ENCODE peak calls at places on chromosomes 2 and 18, in five cellular contexts. M is upper lobe of right lung, L is MM.1S, P is kidney, B is mucosa of descending colon. H is an unnamed sample.

GRCh38 chr2:150911766-150912280 is 349.8 kb downstream of the RBM43 start:
- DNase-seq in B (peak; percentile 40), P (peak; percentile 80), L (no peak), M (peak; percentile 66), H (no peak)

GRCh38 chr2:68258854-68259253 is 6.5 kb upstream of the PPP3R1 start:
- DNase-seq in P (no peak), B (no peak), L (no peak), M (no peak), H (no peak)

GRCh38 chr18:57780318-57781127 is 22.6 kb downstream of the ATP8B1 start:
- DNase-seq in L (no peak), M (no peak), P (no peak), B (no peak), H (no peak)

GRCh38 chr2:152425765-152426710 is 91.1 kb downstream of the FMNL2 start:
- DNase-seq in B (no peak), L (no peak), M (no peak), P (no peak), H (no peak)

GRCh38 chr2:42910657-42911405 is 118.4 kb upstream of the HAAO start:
- DNase-seq in B (no peak), L (no peak), P (no peak), M (no peak), H (no peak)

GRCh38 chr2:181621779-181622490 is 35.0 kb downstream of the CERKL start:
- DNase-seq in P (no peak), L (no peak), B (no peak), M (no peak), H (no peak)

GRCh38 chr2:33275689-33276444 is 200.6 kb upstream of the RASGRP3 start:
- DNase-seq in M (no peak), B (no peak), P (no peak), L (no peak), H (peak; percentile 78)

GRCh38 chr18:9612215-9612830 is 2.0 kb downstream of the PPP4R1 start:
- DNase-seq in B (peak; percentile 48), M (no peak), P (no peak), L (peak; percentile 69), H (no peak)

GRCh38 chr2:30776831-30777652 is 30.2 kb downstream of the CAPN13 start:
- DNase-seq in B (peak; percentile 56), L (no peak), M (no peak), P (no peak), H (no peak)

GRCh38 chr2:208033701-208034502 is 8.6 kb upstream of the PLEKHM3 start:
- DNase-seq in L (peak; percentile 75), P (no peak), B (peak; percentile 80), M (peak; percentile 69), H (no peak)
- H3K4me3 ChIP-seq in L (no peak overlapping the region), P (no peak overlapping the region), B (no peak overlapping the region), M (no peak overlapping the region), H (no peak overlapping the region)

DNA sequence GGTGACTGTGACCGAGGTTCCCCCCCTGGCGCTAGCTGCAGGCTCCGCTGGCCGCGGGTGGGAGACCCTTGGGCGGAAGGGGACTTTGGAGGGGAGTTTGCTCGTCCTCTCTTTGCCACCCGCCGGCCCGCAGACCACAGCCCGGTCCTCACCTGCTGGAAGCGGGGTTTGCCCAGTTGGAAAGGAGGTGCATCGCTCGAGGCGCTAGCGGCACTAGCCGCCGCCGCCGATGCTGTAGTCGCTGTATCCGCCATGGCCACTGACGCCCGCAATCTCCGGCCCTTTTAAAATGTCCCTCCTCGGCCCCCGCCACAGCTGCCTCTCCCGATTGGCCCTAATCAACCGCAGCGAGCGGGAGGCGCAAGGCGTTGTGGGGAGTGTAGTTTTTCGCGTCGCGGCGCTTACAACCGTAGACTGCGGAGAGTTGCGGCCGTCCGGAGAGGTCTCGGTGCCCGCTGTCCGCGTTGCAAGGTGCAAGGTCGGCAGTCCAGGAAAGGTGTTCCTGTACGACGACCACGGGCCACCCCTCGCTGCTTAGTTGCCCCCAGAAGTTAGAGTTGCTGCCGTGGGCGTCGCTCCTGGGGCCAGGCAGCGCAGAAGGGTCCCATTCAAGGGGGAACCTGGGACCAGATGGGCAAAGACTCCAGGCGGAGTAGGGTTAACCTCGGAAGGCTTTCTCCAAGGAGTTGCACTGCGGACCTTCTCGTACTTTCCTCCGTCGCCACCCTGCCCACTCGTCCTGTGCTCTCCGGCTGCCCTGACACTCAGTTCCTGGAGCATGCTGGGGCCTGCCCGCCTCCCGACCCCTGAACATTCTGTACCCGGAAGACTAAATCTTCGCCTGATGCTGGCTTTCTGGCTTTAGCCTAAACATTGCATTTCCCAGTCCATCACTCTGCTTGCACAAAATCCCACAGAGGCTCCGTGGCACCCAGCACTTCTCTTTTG is at the start of gene SFXN5:
- DNase-seq in L (peak; percentile 91), P (peak; percentile 98), M (peak; percentile 98), B (peak; percentile 96), H (peak; percentile 90)
- TF ChIP-seq CTCF in L (no peak), P (peak; percentile 4), M (peak; percentile 35), B (peak; percentile 12), H (peak; percentile 40)

DNA sequence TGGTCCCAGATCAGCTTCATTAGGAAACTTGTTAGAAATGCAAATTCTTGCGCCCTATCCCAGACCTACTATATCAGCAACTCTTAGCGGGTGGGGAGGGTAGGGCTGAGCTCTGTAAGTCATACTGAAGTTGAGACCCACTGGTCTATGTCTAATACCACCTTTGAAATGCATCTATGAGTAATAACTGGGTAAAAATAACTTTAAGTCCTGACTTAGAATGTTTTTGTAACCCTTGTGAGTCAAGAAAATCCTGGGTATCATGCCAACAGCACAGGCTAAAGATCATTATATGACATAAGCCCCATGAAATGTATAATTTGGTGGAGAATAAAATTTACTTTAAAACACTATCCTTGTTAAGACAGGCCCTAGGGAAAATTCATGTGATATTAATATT is 41.4 kb downstream of the PRKD3 start:
- DNase-seq in L (no peak), B (no peak), M (no peak), P (no peak), H (no peak)
- H3K36me3 ChIP-seq in L (peaks cover 55% of the 10 kb centered on the region), B (no peaks in the 10 kb centered on the region), M (peaks cover 65% of the 10 kb centered on the region), P (peaks cover 10% of the 10 kb centered on the region), H (peaks cover 6% of the 10 kb centered on the region)

GRCh38 chr2:73285162-73285739 is 973 bp upstream of the FBXO41 start:
- DNase-seq in M (no peak), B (peak; percentile 17), P (no peak), L (peak; percentile 14), H (no peak)
- H3K4me3 ChIP-seq in M (peak overlapping the region; percentile 72), B (no peak overlapping the region), P (no peak overlapping the region), L (peak overlapping the region; percentile 78), H (peak overlapping the region; percentile 86)

GRCh38 chr2:185473838-185474237 is 264.8 kb upstream of the FSIP2 start:
- DNase-seq in L (no peak), B (no peak), P (no peak), M (no peak), H (no peak)

GRCh38 chr2:185477452-185477851 is 261.2 kb upstream of the FSIP2 start:
- DNase-seq in P (no peak), B (no peak), M (no peak), L (no peak), H (no peak)

GRCh38 chr2:185471441-185471840 is 267.2 kb upstream of the FSIP2 start:
- DNase-seq in M (no peak), B (no peak), L (no peak), P (no peak), H (no peak)

GRCh38 chr2:185472574-185472973 is 266.0 kb upstream of the FSIP2 start:
- DNase-seq in M (no peak), P (no peak), L (no peak), B (no peak), H (no peak)

DNA sequence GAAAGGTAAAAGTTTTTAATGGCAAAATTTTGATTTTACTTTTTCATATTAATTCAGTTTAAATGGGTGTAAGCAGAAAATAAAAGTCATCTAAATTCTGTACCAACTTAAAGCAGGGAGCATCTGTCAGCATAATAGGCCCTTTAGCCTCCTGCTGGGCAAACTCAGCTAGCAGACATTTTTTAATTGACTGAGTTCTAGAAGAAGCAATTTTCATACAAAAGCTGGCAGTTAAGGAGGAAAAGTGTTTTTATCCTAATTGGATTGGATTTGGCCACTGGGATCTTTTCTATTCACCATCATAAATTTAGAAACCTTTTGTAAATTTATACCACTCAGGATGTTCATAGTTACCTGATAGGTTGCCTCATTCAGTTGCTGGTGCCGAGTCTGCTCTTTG is 262.7 kb upstream of the FSIP2 start:
- DNase-seq in M (no peak), P (no peak), B (no peak), L (no peak), H (no peak)
- TF ChIP-seq CTCF in M (no peak), P (no peak), B (no peak), L (no peak), H (no peak)